ENCODE peak calls at places on chromosome 10, in four cellular contexts. J is GM23248, K is IMR-90, B is SK-N-SH. H is an unnamed sample. For H3K27me3, the result is how much of the 10 kb centered on the place peaks cover.

GRCh38 chr10:68127995-68128394 is 18.7 kb downstream of the MYPN start:
- DNase-seq in B (no peak), J (no peak), K (no peak), H (no peak)

GRCh38 chr10:33897255-33897893 is 562.9 kb upstream of the NRP1 start:
- DNase-seq in J (peak), K (peak), B (no peak), H (no peak)

GRCh38 chr10:130495891-130496642 is 359.9 kb downstream of the GLRX3 start:
- DNase-seq in K (peak), B (no peak), J (no peak), H (no peak)

GRCh38 chr10:55491712-55492111 is 690.7 kb upstream of the PCDH15 start:
- DNase-seq in K (no peak), B (no peak), J (no peak), H (no peak)

GRCh38 chr10:109892885-109893284 is 30.4 kb downstream of the XPNPEP1 start:
- DNase-seq in J (peak), B (no peak), K (no peak), H (peak)

GRCh38 chr10:108187396-108188012 is 1023.0 kb upstream of the SORCS1 start:
- DNase-seq in J (peak), K (no peak), B (no peak), H (no peak)

GRCh38 chr10:33331020-33331557 is 3.4 kb downstream of the NRP1 start:
- DNase-seq in J (peak), B (no peak), K (no peak), H (no peak)

GRCh38 chr10:8078027-8078426 is 23.5 kb downstream of the GATA3 start:
- DNase-seq in B (no peak), J (no peak), K (no peak), H (no peak)

GRCh38 chr10:77784856-77785255 is 141.7 kb downstream of the DLG5 start:
- DNase-seq in B (no peak), J (peak), K (peak), H (no peak)

GRCh38 chr10:122154034-122154732 is 116.9 kb upstream of the BTBD16 start:
- DNase-seq in J (no peak), K (no peak), B (no peak), H (no peak)

GRCh38 chr10:72273410-72274212 is at the start of gene DDIT4:
- DNase-seq in B (peak), K (peak), J (peak), H (peak)

GRCh38 chr10:86944471-86944870 is 12.9 kb downstream of the MMRN2 start:
- DNase-seq in K (peak), B (no peak), J (peak), H (no peak)

GRCh38 chr10:34637419-34637911 is 177.6 kb downstream of the PARD3 start:
- DNase-seq in J (peak), B (peak), K (peak), H (peak)

GRCh38 chr10:78170026-78170475 is 136.4 kb downstream of the RPS24 start:
- DNase-seq in K (peak), J (peak), B (no peak), H (no peak)

GRCh38 chr10:102020938-102021337 is 35.0 kb downstream of the ARMH3 start:
- DNase-seq in B (no peak), K (no peak), J (no peak), H (no peak)

GRCh38 chr10:101229275-101230184 is at the start of gene LBX1:
- DNase-seq in K (no peak), J (peak), B (peak), H (peak)

GRCh38 chr10:122282909-122283308 is 11.8 kb downstream of the BTBD16 start:
- DNase-seq in K (no peak), J (no peak), B (no peak), H (no peak)

GRCh38 chr10:52703898-52704297 is 68.7 kb downstream of the MBL2 start:
- DNase-seq in B (peak), K (no peak), J (peak), H (no peak)

GRCh38 chr10:35225204-35225603 is 98.6 kb downstream of the CREM start:
- DNase-seq in J (no peak), B (no peak), K (no peak), H (no peak)

GRCh38 chr10:11712761-11713160 is 29.4 kb upstream of the ECHDC3 start:
- DNase-seq in B (no peak), K (peak), J (peak), H (no peak)

GRCh38 chr10:107686095-107686494 is 521.6 kb upstream of the SORCS1 start:
- DNase-seq in J (no peak), B (no peak), K (no peak), H (no peak)

GRCh38 chr10:103578782-103579382 is 85.4 kb downstream of the NEURL1 start:
- DNase-seq in K (no peak), J (no peak), B (no peak), H (no peak)

GRCh38 chr10:1454428-1454827 is 282.9 kb downstream of the ADARB2 start:
- DNase-seq in B (no peak), J (no peak), K (no peak), H (no peak)

GRCh38 chr10:74982634-74982982 is 128.8 kb upstream of the SAMD8 start:
- DNase-seq in J (no peak), B (no peak), K (no peak), H (no peak)

GRCh38 chr10:110370005-110370404 is 65.3 kb upstream of the SMNDC1 start:
- DNase-seq in K (no peak), B (no peak), J (no peak), H (no peak)

GRCh38 chr10:36256905-36257304 is 614.8 kb upstream of the FZD8 start:
- DNase-seq in K (peak), B (no peak), J (peak), H (no peak)

GRCh38 chr10:12579954-12580858 is 230.9 kb downstream of the CAMK1D start:
- DNase-seq in K (no peak), B (no peak), J (peak), H (no peak)

GRCh38 chr10:132904169-132904813 is 38.1 kb downstream of the CFAP46 start:
- DNase-seq in B (peak), K (peak), J (peak), H (peak)

GRCh38 chr10:110775022-110775379 is 96.7 kb upstream of the PDCD4 start:
- DNase-seq in B (no peak), J (no peak), K (no peak), H (no peak)

GRCh38 chr10:1635340-1635739 is 102.0 kb downstream of the ADARB2 start:
- DNase-seq in K (no peak), B (no peak), J (no peak), H (no peak)

GRCh38 chr10:11824376-11824775 is 1.2 kb downstream of the PROSER2 start:
- DNase-seq in K (peak), J (peak), B (no peak), H (no peak)

GRCh38 chr10:70510904-70511303 is 32.3 kb downstream of the PALD1 start:
- DNase-seq in J (no peak), B (no peak), K (no peak), H (no peak)
- H3K27me3 ChIP-seq in J (under half), B (under half), K (under half), H (under half)

GRCh38 chr10:50325449-50326188 is 74.3 kb upstream of the ASAH2 start:
- DNase-seq in K (peak), B (no peak), J (peak), H (no peak)
- H3K27ac ChIP-seq in K (peak), B (peak), J (peak), H (no peak)

GRCh38 chr10:61452229-61452651 is 941 bp downstream of the TMEM26 start:
- DNase-seq in K (no peak), J (no peak), B (peak), H (no peak)
- H3K27me3 ChIP-seq in K (under half), J (under half), B (under half), H (under half)

DNA sequence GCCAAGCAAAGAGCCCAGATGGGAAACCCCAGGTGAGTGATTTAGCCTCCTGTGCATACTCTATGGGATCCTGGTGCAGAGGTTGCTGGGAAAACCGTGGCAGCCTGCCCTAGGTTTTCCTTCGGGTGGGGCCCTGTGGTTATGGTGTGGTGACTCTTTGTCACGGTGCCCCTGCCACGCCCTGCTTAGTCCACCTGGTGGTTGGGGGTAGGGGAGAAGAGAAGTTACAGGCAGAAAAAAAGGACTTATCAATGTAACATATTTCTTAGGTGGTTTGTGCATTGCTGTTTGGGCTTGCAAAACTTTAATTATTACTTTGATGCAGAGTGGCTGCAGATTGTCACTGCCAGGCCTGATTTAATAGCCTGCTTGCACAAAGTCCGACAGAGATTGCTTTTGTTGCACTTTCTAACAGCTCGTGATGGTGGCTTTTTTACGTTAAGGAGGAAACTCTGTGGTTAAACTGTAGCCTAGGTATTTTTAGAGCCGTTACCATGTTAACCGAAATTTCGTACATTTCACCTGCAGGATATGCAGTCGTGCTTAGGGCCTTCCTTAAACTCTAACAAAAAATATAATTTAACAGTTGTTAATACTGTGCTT is 197.4 kb downstream of the RNLS start:
- DNase-seq in B (no peak), J (no peak), K (no peak), H (no peak)
- H3K27ac ChIP-seq in B (peak), J (no peak), K (no peak), H (no peak)

GRCh38 chr10:104648421-104648820 is 7.3 kb downstream of the SORCS3 start:
- DNase-seq in K (no peak), J (no peak), B (no peak), H (no peak)

DNA sequence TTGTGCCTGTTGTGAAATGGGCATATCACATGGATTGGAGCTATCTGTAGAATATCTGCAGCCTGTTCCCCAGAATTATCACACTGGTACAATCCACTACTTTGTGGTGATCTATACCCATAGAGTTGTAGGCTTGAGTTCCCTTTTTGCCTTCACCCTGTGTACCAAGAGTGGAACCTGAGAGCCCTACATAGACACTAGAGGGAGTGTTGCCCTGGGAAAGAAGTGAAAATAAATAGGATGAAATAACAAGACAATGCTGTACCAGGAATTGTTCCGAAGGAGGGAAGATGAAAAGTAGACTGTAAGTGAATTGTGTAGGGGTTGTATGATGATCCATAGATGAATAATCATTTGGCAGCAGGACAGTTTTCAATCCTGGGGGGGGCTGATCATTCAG is 9.0 kb downstream of the SORCS3 start:
- DNase-seq in B (peak), J (no peak), K (no peak), H (peak)
- H3K27me3 ChIP-seq in B (under half), J (under half), K (under half), H (under half)

GRCh38 chr10:61063035-61063434 is 119.0 kb upstream of the RHOBTB1 start:
- DNase-seq in K (no peak), J (peak), B (no peak), H (no peak)
- H3K27ac ChIP-seq in K (no peak), J (no peak), B (no peak), H (no peak)

H was measured in WERI-Rb-1.